ENCODE peak calls at places on chromosomes 11 and 22, in six cellular contexts. F is GM23338, W is HepG2, D is HCT116, Q is Panc1, P is upper lobe of left lung. J is an unnamed sample. For H3K27me3 and H3K4me1, the result is how much of the 10 kb centered on the place peaks cover.

GRCh38 chr11:73464347-73464746 is 88.1 kb downstream of the RELT start:
- ATAC-seq in F (peak), W (no peak), D (no peak), Q (no peak), P (no peak), J (no peak)

GRCh38 chr11:17734418-17734911 is at the start of gene KCNC1:
- ATAC-seq in F (peak), W (peak), D (peak), Q (peak), P (peak), J (peak)

GRCh38 chr22:28867191-28867590 is 16.2 kb upstream of the ZNRF3 start:
- ATAC-seq in F (no peak), W (no peak), D (no peak), Q (no peak), P (no peak), J (no peak)

GRCh38 chr11:124875401-124875800 is 10.2 kb downstream of the ROBO3 start:
- ATAC-seq in F (no peak), W (no peak), D (no peak), Q (no peak), P (no peak), J (no peak)

GRCh38 chr11:117831661-117832415 is 7.3 kb upstream of the FXYD2 start:
- ATAC-seq in F (no peak), W (no peak), D (no peak), Q (no peak), P (no peak), J (no peak)

GRCh38 chr11:8631395-8632110 is 37.5 kb upstream of the STK33 start:
- ATAC-seq in F (no peak), W (no peak), D (no peak), Q (no peak), P (peak), J (no peak)

GRCh38 chr22:20054034-20054427 is 26.0 kb upstream of the DGCR8 start:
- ATAC-seq in F (no peak), W (no peak), D (no peak), Q (no peak), P (no peak), J (no peak)

GRCh38 chr11:13169709-13170108 is 107.9 kb upstream of the BMAL1 start:
- ATAC-seq in F (no peak), W (no peak), D (peak), Q (no peak), P (peak), J (no peak)

GRCh38 chr11:102577182-102577581 is 46.6 kb upstream of the MMP7 start:
- ATAC-seq in F (no peak), W (no peak), D (no peak), Q (no peak), P (peak), J (no peak)

GRCh38 chr11:2208691-2209369 is 37.2 kb upstream of the TH start:
- ATAC-seq in F (peak), W (no peak), D (peak), Q (peak), P (no peak), J (no peak)

GRCh38 chr11:73189315-73189714 is 28.8 kb upstream of the P2RY2 start:
- ATAC-seq in F (no peak), W (no peak), D (no peak), Q (no peak), P (peak), J (peak)

GRCh38 chr11:47469411-47470179 is 20.7 kb upstream of the RAPSN start:
- ATAC-seq in F (peak), W (peak), D (no peak), Q (no peak), P (peak), J (peak)

GRCh38 chr11:9158898-9159391 is 67.5 kb upstream of the SCUBE2 start:
- ATAC-seq in F (no peak), W (no peak), D (no peak), Q (no peak), P (peak), J (no peak)

GRCh38 chr11:19730373-19730772 is 17.7 kb downstream of the NAV2 start:
- ATAC-seq in F (no peak), W (no peak), D (no peak), Q (no peak), P (no peak), J (peak)

GRCh38 chr11:72924568-72925190 is 110.5 kb downstream of the ATG16L2 start:
- ATAC-seq in F (no peak), W (no peak), D (peak), Q (no peak), P (peak), J (peak)

GRCh38 chr11:64888761-64889511 is 10.5 kb upstream of the EHD1 start:
- ATAC-seq in F (peak), W (peak), D (no peak), Q (no peak), P (no peak), J (no peak)

GRCh38 chr11:1916986-1917522 is 2.4 kb upstream of the TNNT3 start:
- ATAC-seq in F (no peak), W (no peak), D (no peak), Q (no peak), P (peak), J (no peak)

GRCh38 chr11:2419638-2420501 is 19.3 kb downstream of the TSSC4 start:
- ATAC-seq in F (peak), W (peak), D (peak), Q (peak), P (peak), J (peak)

GRCh38 chr11:126149759-126150236 is 61.7 kb downstream of the RPUSD4 start:
- ATAC-seq in F (no peak), W (peak), D (no peak), Q (no peak), P (peak), J (no peak)

GRCh38 chr11:61688368-61689163 is 8.4 kb downstream of the DAGLA start:
- ATAC-seq in F (peak), W (no peak), D (no peak), Q (peak), P (peak), J (peak)

GRCh38 chr22:46894081-46894671 is 131.7 kb downstream of the TBC1D22A start:
- ATAC-seq in F (no peak), W (peak), D (no peak), Q (no peak), P (no peak), J (no peak)

GRCh38 chr11:61744609-61745156 is 7.8 kb upstream of the MYRF start:
- ATAC-seq in F (no peak), W (no peak), D (no peak), Q (no peak), P (no peak), J (no peak)

GRCh38 chr11:116853461-116854073 is 16.1 kb upstream of the APOA1 start:
- ATAC-seq in F (no peak), W (no peak), D (peak), Q (peak), P (peak), J (no peak)

GRCh38 chr11:84193706-84194105 is 907.5 kb upstream of the CCDC90B start:
- ATAC-seq in F (no peak), W (no peak), D (no peak), Q (no peak), P (no peak), J (no peak)

GRCh38 chr11:75797116-75797515 is 17.9 kb upstream of the UVRAG start:
- ATAC-seq in F (no peak), W (no peak), D (no peak), Q (no peak), P (no peak), J (no peak)

GRCh38 chr22:32534252-32535215 is 59.9 kb downstream of the FBXO7 start:
- ATAC-seq in F (no peak), W (peak), D (no peak), Q (no peak), P (no peak), J (peak)

GRCh38 chr11:20162824-20163777 is 2.8 kb upstream of the DBX1 start:
- ATAC-seq in F (peak), W (peak), D (no peak), Q (peak), P (peak), J (peak)

GRCh38 chr11:108037211-108037610 is 28.5 kb downstream of the CUL5 start:
- ATAC-seq in F (no peak), W (no peak), D (no peak), Q (no peak), P (no peak), J (no peak)

GRCh38 chr22:37742374-37743092 is 45.7 kb downstream of the TRIOBP start:
- ATAC-seq in F (no peak), W (no peak), D (peak), Q (peak), P (peak), J (no peak)

GRCh38 chr11:125141178-125141577 is 23.4 kb upstream of the PKNOX2 start:
- ATAC-seq in F (peak), W (no peak), D (no peak), Q (no peak), P (no peak), J (no peak)

GRCh38 chr11:86288776-86289507 is 13.1 kb upstream of the HIKESHI start:
- ATAC-seq in F (no peak), W (no peak), D (no peak), Q (peak), P (no peak), J (no peak)

DNA sequence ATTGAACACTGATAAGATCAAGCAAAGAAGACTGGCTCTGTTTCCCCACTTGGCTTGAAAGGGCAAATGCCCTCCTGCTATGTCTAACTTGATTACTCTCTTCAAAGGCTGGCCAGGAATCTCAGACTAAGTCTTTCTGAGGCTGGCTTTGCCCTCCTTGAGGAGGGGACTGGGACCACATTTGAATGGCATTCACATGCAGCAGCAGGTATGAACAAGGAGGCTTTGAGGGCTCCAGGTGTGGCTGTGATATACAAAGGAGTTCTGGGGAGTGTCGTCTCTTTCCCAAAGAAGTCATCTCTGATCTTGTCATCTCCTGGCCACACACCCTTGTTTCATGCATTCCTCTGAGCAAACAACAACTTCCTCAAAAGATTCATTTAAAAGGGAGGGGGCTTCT is 130.8 kb downstream of the ARL14EP start:
- ATAC-seq in F (peak), W (no peak), D (no peak), Q (no peak), P (no peak), J (no peak)
- H3K27me3 ChIP-seq in F (under half), W (under half), D (half or more), Q (under half), P (under half), J (under half)

DNA sequence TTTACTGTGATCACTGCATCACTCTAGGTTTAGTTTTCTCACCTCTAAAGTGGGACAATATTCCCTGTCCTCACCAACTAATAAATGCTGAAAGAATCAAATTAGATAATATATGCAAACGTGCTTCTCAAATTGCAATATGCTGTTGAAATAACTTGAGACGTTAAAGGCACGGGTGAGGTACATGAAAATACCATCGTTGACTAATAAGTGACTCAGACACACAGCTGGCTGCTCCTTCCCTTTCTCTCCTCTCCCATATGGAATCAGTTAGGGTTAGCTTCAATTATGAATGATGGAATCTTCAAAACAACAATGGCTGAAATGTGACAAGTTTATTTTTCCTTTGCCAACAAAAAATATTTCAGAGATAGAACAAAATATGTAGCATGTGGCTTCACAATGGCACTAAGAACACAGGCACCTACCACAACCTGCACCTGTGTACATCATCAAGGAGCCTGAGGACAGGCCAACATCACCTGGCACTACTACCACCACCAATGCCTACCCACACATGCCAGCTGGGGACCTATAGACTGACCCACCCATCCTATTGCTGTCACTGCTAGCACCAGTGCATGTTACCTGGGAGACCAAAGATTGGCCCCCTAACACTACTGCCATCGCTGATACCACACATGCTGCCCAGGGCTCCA is 13.7 kb downstream of the GDPD4 start:
- ATAC-seq in F (no peak), W (no peak), D (no peak), Q (peak), P (peak), J (no peak)
- TF ChIP-seq POLR2AphosphoS5 in F (no peak), W (no peak), D (no peak), Q (no peak), P (no peak), J (no peak)

GRCh38 chr11:71418643-71419042 is 29.6 kb downstream of the DHCR7 start:
- ATAC-seq in F (no peak), W (no peak), D (no peak), Q (no peak), P (no peak), J (no peak)

GRCh38 chr11:71423181-71423790 is 24.9 kb downstream of the DHCR7 start:
- ATAC-seq in F (no peak), W (no peak), D (no peak), Q (no peak), P (no peak), J (no peak)

GRCh38 chr11:71425409-71425808 is 22.8 kb downstream of the DHCR7 start:
- ATAC-seq in F (peak), W (peak), D (peak), Q (no peak), P (no peak), J (no peak)

GRCh38 chr11:71420455-71421241 is 27.5 kb downstream of the DHCR7 start:
- ATAC-seq in F (peak), W (peak), D (peak), Q (peak), P (peak), J (no peak)

DNA sequence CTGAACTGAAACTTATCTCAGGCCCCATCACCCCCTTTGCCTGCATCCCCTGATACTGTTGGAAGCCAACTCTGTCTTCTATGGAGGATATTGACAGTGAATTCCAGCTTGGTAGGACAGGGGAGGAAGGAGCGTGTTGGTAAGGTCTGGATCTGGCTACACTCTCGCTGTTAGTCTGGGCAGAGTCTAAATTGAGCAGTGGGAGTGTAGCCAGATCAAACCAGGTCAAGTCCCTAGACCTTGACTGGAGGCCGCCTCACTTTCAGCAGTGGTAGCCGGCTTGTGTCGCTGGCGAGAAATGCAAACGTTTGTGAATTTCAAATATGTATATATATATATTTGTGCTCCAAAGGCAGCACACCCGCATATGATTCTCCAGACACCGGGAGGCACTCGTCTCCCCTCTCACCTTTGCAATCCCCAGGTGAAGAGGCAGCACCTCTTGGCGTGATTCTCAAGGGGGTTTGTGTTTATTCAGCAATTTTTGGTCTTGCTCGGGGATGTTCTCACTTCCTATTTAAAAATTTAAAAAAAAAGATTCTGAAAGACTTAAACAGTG is 26.7 kb downstream of the DHCR7 start:
- ATAC-seq in F (no peak), W (peak), D (no peak), Q (no peak), P (no peak), J (no peak)
- H3K4me1 ChIP-seq in F (under half), W (under half), D (under half), Q (under half), P (under half), J (under half)

DNA sequence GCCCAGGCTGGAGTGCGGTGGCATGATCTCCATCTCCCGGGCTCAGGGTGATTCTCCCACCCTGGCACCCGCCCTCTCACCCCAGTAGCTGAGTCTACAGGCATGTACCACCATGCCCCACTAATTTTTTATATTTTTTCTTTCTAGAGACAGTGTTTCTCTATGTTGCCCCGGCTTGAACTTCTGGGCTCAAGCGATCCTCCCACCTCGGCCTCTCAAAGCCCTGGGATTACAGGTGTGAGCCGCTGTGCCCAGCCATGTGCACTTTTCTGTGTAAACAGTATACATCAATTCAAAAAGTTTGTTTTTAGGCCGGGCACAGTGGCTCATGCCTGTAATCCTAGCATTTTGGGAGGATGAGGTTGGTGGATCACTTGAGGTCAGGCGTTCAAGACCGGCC is 14.7 kb downstream of the GRIK4 start:
- ATAC-seq in F (no peak), W (no peak), D (no peak), Q (no peak), P (no peak), J (no peak)
- H3K27me3 ChIP-seq in F (under half), W (under half), D (under half), Q (under half), P (under half), J (half or more)

GRCh38 chr22:24506802-24507438 is 11.8 kb downstream of the UPB1 start:
- ATAC-seq in F (peak), W (peak), D (no peak), Q (peak), P (no peak), J (no peak)
- TF ChIP-seq POLR2AphosphoS5 in F (no peak), W (no peak), D (no peak), Q (no peak), P (peak), J (no peak)

GRCh38 chr22:26484360-26484706 is 656 bp downstream of the SRRD start:
- ATAC-seq in F (no peak), W (no peak), D (peak), Q (no peak), P (no peak), J (no peak)
- H3K4me1 ChIP-seq in F (under half), W (half or more), D (under half), Q (under half), P (under half), J (half or more)

DNA sequence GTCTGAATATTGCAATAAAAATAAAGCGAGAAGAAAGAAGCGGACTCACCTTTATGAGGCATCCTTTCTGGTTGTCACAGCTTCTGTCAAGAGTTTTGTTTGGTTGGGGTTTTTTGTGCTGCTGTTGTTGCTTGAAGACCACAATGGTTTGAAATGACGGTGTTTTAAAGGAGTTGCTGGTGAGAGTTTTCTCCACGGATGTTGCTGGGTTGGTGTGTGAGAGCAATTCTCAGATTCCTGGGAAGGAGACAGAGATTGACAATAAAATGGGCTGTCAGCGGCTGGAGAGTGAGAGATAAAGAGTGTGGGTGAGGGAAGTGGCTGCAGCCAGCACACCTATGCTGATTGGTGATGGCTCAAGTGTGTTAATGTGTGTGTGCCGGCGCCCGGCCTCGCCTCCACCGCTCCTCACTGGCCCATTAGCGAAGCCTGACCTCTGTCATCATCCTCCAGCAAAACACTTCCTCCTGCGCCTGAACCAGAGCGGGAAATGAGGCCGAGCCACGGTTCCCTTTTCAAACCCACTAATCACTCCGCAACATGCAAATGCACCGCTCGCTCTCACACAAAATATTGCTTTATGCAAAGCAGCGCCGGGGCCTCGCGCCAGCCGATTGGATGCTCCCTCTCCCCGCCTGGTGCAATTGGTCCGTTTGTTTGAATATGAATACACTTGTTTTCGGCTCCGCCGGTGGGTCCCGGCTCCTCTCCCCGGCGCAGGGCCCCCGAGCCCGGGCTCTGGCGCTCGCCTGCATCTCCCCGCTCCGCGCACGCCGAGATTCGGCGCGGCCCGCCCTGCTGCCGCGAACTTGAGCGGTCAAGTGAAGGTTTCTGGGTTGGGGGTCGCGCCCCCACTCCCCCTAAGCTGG is at the start of gene PAX6:
- ATAC-seq in F (peak), W (peak), D (peak), Q (no peak), P (peak), J (no peak)
- H3K27me3 ChIP-seq in F (half or more), W (half or more), D (under half), Q (under half), P (half or more), J (half or more)

J was measured in gastroesophageal sphincter.